ENCODE peak calls at places on chromosomes 4 and X, in six cellular contexts. A is activated CD8-positive, alpha-beta T cell treated with anti-CD3 and anti-CD28 coated beads for 36 hours; L is body of pancreas; O is choroid plexus epithelial cell; P is epithelial cell of esophagus; V is mucosa of descending colon. K is an unnamed sample.

GRCh38 chr4:17511041-17511949 is 595 bp downstream of the QDPR start:
- DNase-seq in A (peak), P (peak), V (peak), O (peak), L (peak), K (peak)

GRCh38 chrX:96244955-96245354 is 439.7 kb upstream of the DIAPH2 start:
- DNase-seq in L (no peak), A (no peak), P (no peak), O (no peak), V (no peak), K (no peak)

GRCh38 chr4:101670897-101671296 is 119.6 kb upstream of the BANK1 start:
- DNase-seq in P (no peak), A (no peak), O (no peak), L (no peak), V (no peak), K (no peak)

GRCh38 chr4:7253341-7253700 is 61.0 kb downstream of the SORCS2 start:
- DNase-seq in V (no peak), O (no peak), P (no peak), L (no peak), A (no peak), K (no peak)

GRCh38 chr4:116546759-116547158 is 538.6 kb downstream of the TRAM1L1 start:
- DNase-seq in O (no peak), L (no peak), A (no peak), V (no peak), P (no peak), K (no peak)

GRCh38 chr4:175850240-175850639 is 38.2 kb upstream of the GPM6A start:
- DNase-seq in P (no peak), L (no peak), V (no peak), A (no peak), O (no peak), K (no peak)

GRCh38 chr4:24924309-24924781 is 11.5 kb upstream of the CCDC149 start:
- DNase-seq in A (no peak), P (peak), O (peak), L (no peak), V (no peak), K (no peak)

GRCh38 chrX:45187731-45188130 is 12.9 kb downstream of the DIPK2B start:
- DNase-seq in L (no peak), A (no peak), O (peak), P (no peak), V (no peak), K (no peak)

GRCh38 chr4:8607603-8608481 is 15.3 kb downstream of the CPZ start:
- DNase-seq in O (no peak), A (peak), L (peak), P (no peak), V (no peak), K (peak)

GRCh38 chr4:84952004-84952403 is 14.5 kb downstream of the WDFY3 start:
- DNase-seq in A (no peak), O (peak), P (peak), V (no peak), L (no peak), K (no peak)

GRCh38 chr4:150867148-150867547 is 147.9 kb downstream of the LRBA start:
- DNase-seq in V (no peak), O (peak), L (no peak), A (peak), P (peak), K (no peak)

GRCh38 chr4:18480928-18481327 is 459.4 kb upstream of the LCORL start:
- DNase-seq in O (no peak), P (no peak), A (no peak), L (no peak), V (no peak), K (no peak)

GRCh38 chr4:103478729-103479128 is 241.1 kb downstream of the TACR3 start:
- DNase-seq in V (no peak), P (no peak), A (no peak), O (peak), L (no peak), K (no peak)
- TF ChIP-seq CTCF in V (no peak), P (no peak), A (no peak), O (peak), L (no peak), K (no peak)

DNA sequence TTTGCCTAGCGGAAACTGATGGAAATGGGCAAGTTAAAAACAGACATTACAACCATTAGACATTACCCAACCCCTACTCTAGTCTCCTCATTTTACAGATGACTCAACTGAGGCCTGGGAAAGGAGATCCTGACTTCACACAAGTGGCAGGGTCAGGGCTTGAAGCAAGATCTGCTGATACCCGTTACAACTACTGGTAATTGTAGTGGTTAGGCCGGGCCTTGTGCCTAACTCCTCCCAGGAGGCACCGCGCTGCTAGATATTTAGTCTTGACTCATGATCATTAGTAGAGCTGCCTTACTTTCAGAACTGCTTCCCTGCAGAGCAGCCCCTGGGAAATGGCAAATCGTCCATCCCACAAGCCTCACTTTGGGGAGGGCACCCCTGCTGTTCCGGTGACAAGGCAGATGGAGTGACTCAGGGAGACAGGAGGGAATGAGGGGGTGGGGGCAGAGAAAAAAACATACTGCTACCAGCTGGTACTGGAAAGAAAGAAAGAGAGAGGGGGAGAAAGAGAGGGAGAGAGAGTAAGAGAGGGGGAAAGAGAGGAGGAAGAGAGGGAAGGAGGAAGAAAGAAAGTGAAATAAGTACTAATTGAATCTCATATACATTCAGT is 12.2 kb downstream of the ARHGEF6 start:
- DNase-seq in A (peak), O (peak), V (peak), L (peak), P (peak), K (no peak)
- TF ChIP-seq CTCF in A (no peak), O (no peak), V (no peak), L (no peak), P (no peak), K (no peak)

DNA sequence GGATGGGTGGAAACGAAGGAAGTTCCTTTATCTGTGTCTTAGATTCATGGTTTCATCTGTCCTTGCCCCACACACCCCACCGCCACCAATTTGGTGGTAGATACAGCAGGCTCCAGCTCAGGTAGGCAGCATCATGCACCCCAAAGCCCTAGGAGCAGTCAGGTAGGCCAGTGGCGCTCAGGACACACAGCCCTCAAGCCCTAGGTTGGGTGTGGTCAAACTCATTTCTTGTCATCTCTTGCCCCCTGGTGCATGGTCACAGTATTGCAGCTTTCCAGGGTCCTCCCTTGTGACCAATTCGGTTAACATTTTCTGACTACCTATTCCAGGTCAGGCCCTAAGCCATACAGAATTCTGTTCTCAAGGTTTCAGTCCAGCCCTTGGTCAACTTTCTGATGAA is 14.5 kb upstream of the PRRG3 start:
- DNase-seq in L (peak), O (peak), P (peak), A (peak), V (no peak), K (peak)
- TF ChIP-seq CTCF in L (peak), O (peak), P (peak), A (peak), V (no peak), K (no peak)

DNA sequence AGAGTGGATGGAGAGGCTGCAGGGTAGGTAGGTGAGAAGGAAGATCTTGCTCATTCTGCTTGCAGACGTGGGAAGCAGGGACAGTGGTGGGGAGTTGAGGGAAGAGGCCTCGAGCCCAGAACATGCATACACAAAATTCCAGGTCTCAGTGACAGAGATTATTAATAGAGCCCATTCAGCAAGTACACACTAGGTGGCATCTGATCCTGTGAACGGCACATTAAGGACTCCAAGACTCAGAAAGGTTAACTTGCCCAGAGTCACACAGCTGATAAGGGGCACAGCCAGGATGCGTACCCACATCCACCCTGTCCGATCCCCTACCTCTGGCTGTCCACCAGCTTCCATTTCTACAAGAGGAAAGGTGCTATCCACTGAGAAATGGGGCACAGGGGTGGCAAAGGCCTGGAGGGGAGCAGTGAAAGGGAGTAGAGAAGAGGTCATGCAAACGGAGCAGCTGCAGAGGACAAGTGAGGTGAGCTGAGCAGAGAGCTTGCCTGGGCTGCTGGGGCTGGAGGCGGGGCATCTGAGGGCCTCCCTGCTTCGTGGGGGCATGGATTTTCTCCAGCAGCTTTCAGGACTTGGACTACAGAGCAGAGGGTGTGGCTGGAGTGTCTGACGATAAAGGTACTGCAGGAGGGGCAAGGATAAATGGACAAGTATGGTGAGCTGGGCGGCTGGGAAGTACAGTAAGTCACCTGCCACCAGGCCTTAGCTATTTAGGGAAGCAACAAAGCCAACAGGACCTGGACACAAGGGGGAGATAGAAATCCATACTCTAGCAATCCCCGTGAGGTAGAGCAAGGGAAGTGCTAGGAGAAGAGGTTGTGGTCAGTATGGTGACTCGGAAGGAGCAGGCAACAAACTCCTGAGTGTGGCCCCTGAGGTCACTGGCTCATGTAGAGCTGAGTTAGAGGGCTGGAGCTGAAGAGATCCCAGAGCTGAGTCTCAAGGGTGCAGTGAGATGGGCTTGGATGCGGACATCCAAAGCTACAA is 11.2 kb downstream of the IDS start:
- DNase-seq in L (no peak), O (no peak), A (no peak), P (no peak), V (no peak), K (no peak)
- TF ChIP-seq CTCF in L (no peak), O (peak), A (no peak), P (peak), V (no peak), K (no peak)